ENCODE peak calls at places on chromosomes 2 and 18, in five cellular contexts. F is RCC 7860; P is CD8-positive, alpha-beta T cell; O is right lobe of liver; T is nucleus accumbens. Q is an unnamed sample.

GRCh38 chr18:3217930-3218647 is 1.7 kb downstream of the MYOM1 start:
- DNase-seq in F (no peak), P (no peak), O (no peak), T (no peak), Q (no peak)

GRCh38 chr2:10486601-10487079 is 38.5 kb upstream of the ODC1 start:
- DNase-seq in F (no peak), P (no peak), O (no peak), T (no peak), Q (peak; percentile 90)

GRCh38 chr18:79791141-79791972 is 6.4 kb upstream of the KCNG2 start:
- DNase-seq in F (peak; percentile 86), P (no peak), O (no peak), T (no peak), Q (peak; percentile 6)

GRCh38 chr2:128408349-128409305 is 90.0 kb upstream of the HS6ST1 start:
- DNase-seq in F (no peak), P (no peak), O (no peak), T (no peak), Q (peak; percentile 51)

GRCh38 chr2:237511421-237511820 is 24.4 kb downstream of the MLPH start:
- DNase-seq in F (no peak), P (no peak), O (no peak), T (no peak), Q (no peak)

GRCh38 chr2:49035477-49035876 is 118.8 kb downstream of the FSHR start:
- DNase-seq in F (no peak), P (no peak), O (no peak), T (no peak), Q (no peak)

GRCh38 chr2:70199320-70199864 is 8.6 kb upstream of the C2orf42 start:
- DNase-seq in F (no peak), P (no peak), O (no peak), T (no peak), Q (no peak)

GRCh38 chr2:130843321-130843985 is 6.7 kb downstream of the ARHGEF4 start:
- DNase-seq in F (no peak), P (no peak), O (no peak), T (no peak), Q (peak; percentile 32)

GRCh38 chr2:9142551-9143263 is 63.9 kb upstream of the ASAP2 start:
- DNase-seq in F (peak; percentile 75), P (peak; percentile 66), O (peak; percentile 84), T (peak; percentile 60), Q (peak; percentile 95)

GRCh38 chr2:19435815-19436214 is 77.4 kb upstream of the OSR1 start:
- DNase-seq in F (no peak), P (no peak), O (no peak), T (no peak), Q (no peak)

GRCh38 chr18:24212939-24213338 is 74.1 kb downstream of the CABYR start:
- DNase-seq in F (peak; percentile 87), P (no peak), O (no peak), T (no peak), Q (no peak)

GRCh38 chr2:15751477-15751876 is 159.8 kb downstream of the DDX1 start:
- DNase-seq in F (no peak), P (no peak), O (no peak), T (no peak), Q (no peak)

GRCh38 chr2:8679827-8680731 is 1.8 kb upstream of the ID2 start:
- DNase-seq in F (peak; percentile 88), P (no peak), O (peak; percentile 88), T (no peak), Q (peak; percentile 82)

GRCh38 chr2:112577756-112578155 is 6.7 kb upstream of the CHCHD5 start:
- DNase-seq in F (no peak), P (no peak), O (no peak), T (no peak), Q (no peak)

Q was measured in mucosa of descending colon.